ENCODE peak calls at places on chromosome 12, in five cellular contexts. Q is GM12878, R is HEK293T, F is H1, X is HepG2. G is an unnamed sample.

GRCh38 chr12:117998719-117999118 is 17.8 kb upstream of the RFC5 start:
- DNase-seq in R (no peak), F (no peak), Q (no peak), X (no peak), G (no peak)

GRCh38 chr12:4121506-4122020 is 152.0 kb upstream of the CCND2 start:
- DNase-seq in F (peak), Q (no peak), X (no peak), R (no peak), G (no peak)

GRCh38 chr12:66241061-66242043 is 52.3 kb downstream of the IRAK3 start:
- DNase-seq in X (no peak), Q (no peak), F (no peak), R (no peak), G (no peak)

GRCh38 chr12:24898606-24899005 is 50.3 kb downstream of the BCAT1 start:
- DNase-seq in F (no peak), X (no peak), Q (no peak), R (no peak), G (no peak)

GRCh38 chr12:129901256-129901655 is 2.6 kb downstream of the TMEM132D start:
- DNase-seq in X (no peak), Q (no peak), R (no peak), F (no peak), G (no peak)

GRCh38 chr12:98745578-98746391 is 100.7 kb downstream of the APAF1 start:
- DNase-seq in X (no peak), Q (no peak), F (no peak), R (no peak), G (no peak)

GRCh38 chr12:108193922-108194321 is 64.8 kb downstream of the WSCD2 start:
- DNase-seq in Q (no peak), R (peak), F (peak), X (peak), G (no peak)

GRCh38 chr12:75781532-75782046 is 250.0 kb downstream of the PHLDA1 start:
- DNase-seq in X (no peak), R (no peak), F (no peak), Q (no peak), G (no peak)

GRCh38 chr12:82687020-82687951 is 580 bp downstream of the TMTC2 start:
- DNase-seq in Q (no peak), F (peak), X (no peak), R (peak), G (peak)

GRCh38 chr12:109719123-109720022 is 5.7 kb downstream of the FAM222A start:
- DNase-seq in R (peak), X (peak), Q (no peak), F (no peak), G (peak)

GRCh38 chr12:130147875-130148596 is 14.2 kb upstream of the FZD10 start:
- DNase-seq in Q (no peak), F (no peak), R (no peak), X (no peak), G (no peak)

GRCh38 chr12:39587247-39587646 is 32.4 kb downstream of the ABCD2 start:
- DNase-seq in Q (no peak), X (no peak), R (no peak), F (no peak), G (no peak)

GRCh38 chr12:105090361-105090760 is 6.1 kb upstream of the ALDH1L2 start:
- DNase-seq in Q (no peak), X (no peak), R (no peak), F (no peak), G (no peak)

GRCh38 chr12:60106207-60106606 is 510.4 kb downstream of the SLC16A7 start:
- DNase-seq in Q (no peak), X (no peak), F (no peak), R (no peak), G (no peak)

GRCh38 chr12:121611306-121611705 is 15.0 kb upstream of the ORAI1 start:
- DNase-seq in X (no peak), F (peak), Q (no peak), R (peak), G (no peak)

GRCh38 chr12:57497223-57498142 is 9.6 kb downstream of the MARS1 start:
- DNase-seq in X (no peak), Q (no peak), R (no peak), F (no peak), G (no peak)
- TF ChIP-seq SUZ12 in X (no peak), Q (no peak), R (no peak), F (no peak), G (no peak)

GRCh38 chr12:15199886-15200285 is 21.3 kb downstream of the RERG start:
- DNase-seq in Q (no peak), F (no peak), X (no peak), R (no peak), G (no peak)

GRCh38 chr12:15196221-15196620 is 25.0 kb downstream of the RERG start:
- DNase-seq in F (no peak), X (no peak), Q (no peak), R (no peak), G (no peak)

GRCh38 chr12:15193927-15194326 is 27.3 kb downstream of the RERG start:
- DNase-seq in X (no peak), F (no peak), R (no peak), Q (no peak), G (no peak)

GRCh38 chr12:15194947-15195346 is 26.3 kb downstream of the RERG start:
- DNase-seq in Q (no peak), R (no peak), F (no peak), X (no peak), G (no peak)

DNA sequence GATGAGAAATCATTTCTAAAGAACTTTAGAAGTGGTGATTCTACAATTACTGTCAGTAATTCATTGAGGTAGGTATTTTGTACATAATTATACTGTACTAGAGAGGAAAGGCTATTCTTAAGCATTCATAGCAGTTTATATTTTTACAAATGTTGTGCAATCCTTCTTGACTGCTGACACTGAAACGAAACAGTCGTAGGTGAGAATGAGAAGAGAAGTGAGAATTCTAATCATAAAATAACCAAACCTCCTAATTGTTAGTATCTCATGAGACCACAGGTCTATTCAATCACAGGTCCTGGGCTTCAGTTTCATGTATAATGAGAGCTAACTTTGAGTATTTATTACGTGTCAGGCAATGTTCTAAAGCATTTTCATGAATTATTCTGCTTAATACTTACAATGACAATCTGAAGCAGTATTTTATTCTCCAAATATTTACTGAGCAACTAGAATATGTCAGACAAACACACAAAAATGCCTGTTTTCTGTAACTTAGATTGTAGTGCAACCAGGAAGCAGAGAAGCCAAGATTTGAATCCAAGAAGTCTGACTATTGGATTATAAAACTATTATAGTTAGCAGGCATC is 24.4 kb downstream of the RERG start:
- DNase-seq in F (no peak), R (no peak), Q (no peak), X (no peak), G (no peak)
- TF ChIP-seq SUZ12 in F (no peak), R (no peak), Q (no peak), X (no peak), G (no peak)

DNA sequence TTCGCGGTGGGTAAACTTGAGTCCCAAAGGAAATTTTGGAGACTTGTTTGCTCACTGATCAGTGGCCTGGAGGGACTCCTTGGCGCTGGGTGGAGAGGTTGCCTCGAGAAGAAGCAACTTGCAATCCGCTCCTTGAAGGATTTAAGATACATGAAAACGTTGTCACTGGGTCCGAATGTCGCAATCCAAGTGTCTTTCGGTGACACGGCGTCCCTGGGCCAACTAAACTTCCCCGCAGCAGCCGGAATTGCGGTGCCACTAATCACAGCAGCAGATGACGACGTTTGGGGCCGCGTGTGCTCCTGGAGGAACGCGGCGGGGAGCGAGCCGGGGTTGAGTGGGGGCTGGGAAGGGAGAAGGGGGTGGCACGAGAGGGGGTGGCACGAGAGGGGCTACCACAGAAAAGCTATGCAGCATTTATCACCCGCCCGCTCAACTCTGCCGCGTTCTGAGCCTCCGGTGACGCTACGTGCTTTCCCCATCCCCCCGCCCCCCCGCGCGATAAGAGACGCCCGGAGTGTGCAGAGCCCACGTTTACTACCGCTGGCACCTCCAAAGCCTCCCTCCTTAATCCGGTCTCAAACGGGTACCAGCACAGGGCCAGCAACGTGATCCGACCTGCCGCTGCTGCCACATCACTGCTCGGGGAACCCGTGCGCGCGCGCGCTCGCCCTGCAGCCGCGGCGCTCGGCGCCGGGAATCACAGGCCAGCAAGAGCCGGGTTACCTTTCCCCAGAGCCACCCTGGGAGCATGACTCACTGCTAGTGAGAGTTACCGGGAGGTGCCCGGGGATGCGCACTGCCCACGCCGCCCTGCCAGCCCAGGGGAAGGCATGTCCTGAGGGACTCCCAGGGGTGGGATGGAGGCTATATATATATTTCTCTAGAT is 858 bp upstream of the BHLHE41 start:
- DNase-seq in F (peak), Q (no peak), X (peak), R (peak), G (peak)
- TF ChIP-seq SUZ12 in F (peak), Q (no peak), X (no peak), R (no peak), G (no peak)

GRCh38 chr12:124654666-124655316 is 87.4 kb upstream of the NCOR2 start:
- DNase-seq in Q (no peak), X (no peak), R (no peak), F (no peak), G (no peak)
- TF ChIP-seq SUZ12 in Q (no peak), X (no peak), R (no peak), F (no peak), G (no peak)

GRCh38 chr12:123967121-123967586 is 5.5 kb downstream of the CCDC92 start:
- DNase-seq in Q (no peak), R (no peak), F (no peak), X (no peak), G (no peak)
- TF ChIP-seq SUZ12 in Q (no peak), R (no peak), F (peak), X (no peak), G (no peak)

GRCh38 chr12:92698466-92698865 is 4.3 kb upstream of the PLEKHG7 start:
- DNase-seq in R (no peak), F (no peak), X (no peak), Q (no peak), G (no peak)
- TF ChIP-seq SUZ12 in R (no peak), F (no peak), X (no peak), Q (no peak), G (no peak)

GRCh38 chr12:54352891-54353874 is 11.1 kb downstream of the GPR84 start:
- DNase-seq in X (no peak), R (no peak), Q (no peak), F (peak), G (no peak)
- TF ChIP-seq SUZ12 in X (no peak), R (no peak), Q (no peak), F (no peak), G (no peak)

GRCh38 chr12:1582709-1583050 is 11.7 kb downstream of the FBXL14 start:
- DNase-seq in F (no peak), R (no peak), X (no peak), Q (no peak), G (no peak)

GRCh38 chr12:1587927-1588573 is 6.3 kb downstream of the FBXL14 start:
- DNase-seq in R (no peak), X (no peak), Q (no peak), F (no peak), G (peak)

GRCh38 chr12:1583421-1584078 is 10.8 kb downstream of the FBXL14 start:
- DNase-seq in X (peak), R (peak), F (peak), Q (peak), G (peak)

GRCh38 chr12:1581973-1582708 is 12.2 kb downstream of the FBXL14 start:
- DNase-seq in Q (no peak), F (no peak), X (no peak), R (no peak), G (no peak)

DNA sequence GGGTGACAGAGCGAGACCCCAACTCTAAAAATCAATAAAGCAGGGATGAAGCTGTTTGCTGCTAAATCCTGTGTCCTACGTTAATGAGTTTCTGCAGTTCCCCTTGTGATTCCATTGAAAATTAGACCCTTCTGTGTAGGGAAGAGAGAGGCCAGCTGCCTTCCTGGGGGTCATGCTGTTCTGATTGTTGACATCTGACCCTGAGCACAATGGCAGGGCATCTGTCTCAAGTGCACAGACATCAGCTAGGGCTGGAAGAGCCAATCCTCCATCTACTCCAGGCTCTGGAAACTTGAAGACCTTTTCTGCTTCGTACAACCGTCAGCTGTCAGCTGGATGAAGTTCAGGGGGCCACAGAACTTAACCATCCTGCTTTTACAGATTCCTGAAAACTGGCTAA is 10.1 kb downstream of the FBXL14 start:
- DNase-seq in X (no peak), Q (no peak), F (no peak), R (no peak), G (no peak)
- TF ChIP-seq SUZ12 in X (no peak), Q (no peak), F (no peak), R (no peak), G (no peak)

GRCh38 chr12:112170376-112170775 is 45.0 kb downstream of the TRAFD1 start:
- DNase-seq in X (no peak), Q (no peak), F (no peak), R (peak), G (no peak)

GRCh38 chr12:112175361-112176155 is 50.2 kb downstream of the TRAFD1 start:
- DNase-seq in F (no peak), Q (no peak), X (no peak), R (no peak), G (no peak)

GRCh38 chr12:112169966-112170365 is 44.6 kb downstream of the TRAFD1 start:
- DNase-seq in Q (no peak), X (no peak), R (no peak), F (no peak), G (no peak)

GRCh38 chr12:112170971-112171596 is 45.7 kb downstream of the TRAFD1 start:
- DNase-seq in F (no peak), R (no peak), X (no peak), Q (no peak), G (no peak)

DNA sequence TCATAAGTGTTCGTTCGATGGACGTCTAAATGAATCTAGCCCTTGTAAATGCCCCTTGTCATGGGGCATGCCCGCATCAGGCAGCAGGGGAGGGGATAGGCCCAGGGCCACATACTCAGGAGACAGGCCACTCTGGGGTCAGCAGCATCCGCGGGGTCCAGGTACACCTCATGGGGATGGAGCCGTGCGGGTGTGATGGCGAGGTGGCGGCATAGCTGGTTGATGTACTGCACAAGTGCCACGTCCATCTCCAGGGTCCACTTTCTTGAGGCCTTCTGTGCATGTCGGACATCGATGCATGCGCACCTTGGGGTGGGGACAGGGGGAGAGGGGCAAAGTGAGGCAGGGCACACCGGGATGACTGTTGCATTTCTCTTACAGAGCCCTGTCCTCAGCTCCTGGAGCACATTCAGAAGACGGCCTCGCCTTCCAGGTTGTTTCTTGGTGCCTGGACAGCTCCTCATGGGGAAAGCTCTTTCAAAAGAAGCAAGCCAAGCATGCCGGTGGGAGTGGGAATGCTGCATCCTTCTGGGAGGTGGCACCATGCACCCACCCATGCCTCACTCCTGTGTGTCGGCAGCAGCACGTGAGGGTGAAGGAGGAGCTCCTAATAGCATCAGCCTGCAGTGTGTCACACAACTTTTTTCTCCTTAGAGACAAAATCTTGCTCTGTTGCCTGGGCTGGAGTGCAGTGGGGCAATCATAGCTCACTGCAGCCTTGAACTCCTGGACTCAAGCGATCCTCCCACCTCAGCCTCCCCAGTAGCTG is 47.4 kb downstream of the TRAFD1 start:
- DNase-seq in R (no peak), X (no peak), F (no peak), Q (no peak), G (no peak)
- TF ChIP-seq SUZ12 in R (no peak), X (no peak), F (no peak), Q (no peak), G (no peak)